ENCODE peak calls at places on chromosomes 7 and 10, in four cellular contexts. J, Z, Q and U are unnamed samples.

GRCh38 chr7:1853619-1854520 is 183.8 kb downstream of the ELFN1 start:
- DNase-seq in J (no peak), Z (peak; percentile 46), Q (no peak), U (no peak)

GRCh38 chr7:108263364-108263951 is 133.3 kb upstream of the LAMB4 start:
- DNase-seq in J (no peak), Z (no peak), Q (no peak), U (no peak)

GRCh38 chr10:123044391-123044790 is 35.6 kb downstream of the ACADSB start:
- DNase-seq in J (no peak), Z (no peak), Q (no peak), U (peak; percentile 13)

GRCh38 chr7:143495806-143496672 is 18.4 kb downstream of the TAS2R41 start:
- DNase-seq in J (no peak), Z (no peak), Q (no peak), U (no peak)

GRCh38 chr10:31804416-31804815 is 124.2 kb downstream of the ARHGAP12 start:
- DNase-seq in J (no peak), Z (no peak), Q (no peak), U (no peak)

GRCh38 chr7:32163141-32163806 is 93.1 kb upstream of the PDE1C start:
- DNase-seq in J (no peak), Z (peak; percentile 63), Q (no peak), U (peak; percentile 68)

GRCh38 chr10:85786401-85786899 is 580.1 kb downstream of the GRID1 start:
- DNase-seq in J (peak; percentile 17), Z (peak; percentile 83), Q (no peak), U (peak; percentile 72)

GRCh38 chr10:47419421-47419820 is 35.3 kb upstream of the ZNF488 start:
- DNase-seq in J (no peak), Z (no peak), Q (no peak), U (no peak)

GRCh38 chr10:63133787-63134557 is 844 bp downstream of the NRBF2 start:
- DNase-seq in J (peak; percentile 71), Z (no peak), Q (no peak), U (peak; percentile 58)

GRCh38 chr7:23105086-23105643 is 420 bp upstream of the KLHL7 start:
- DNase-seq in J (peak; percentile 28), Z (no peak), Q (no peak), U (no peak)

GRCh38 chr7:25073451-25073850 is 51.6 kb downstream of the CYCS start:
- DNase-seq in J (peak; percentile 7), Z (no peak), Q (no peak), U (no peak)

GRCh38 chr10:10093035-10093434 is 924.6 kb upstream of the CELF2 start:
- DNase-seq in J (no peak), Z (no peak), Q (no peak), U (no peak)

GRCh38 chr10:89563861-89564478 is 28.6 kb upstream of the SLC16A12 start:
- DNase-seq in J (peak; percentile 57), Z (no peak), Q (no peak), U (peak; percentile 48)

GRCh38 chr10:102310356-102311024 is 65.2 kb downstream of the GBF1 start:
- DNase-seq in J (no peak), Z (no peak), Q (no peak), U (peak; percentile 60)

GRCh38 chr10:98411768-98412167 is 3.2 kb downstream of the PYROXD2 start:
- DNase-seq in J (no peak), Z (no peak), Q (no peak), U (no peak)

GRCh38 chr7:43461349-43462024 is 121.4 kb upstream of the STK17A start:
- DNase-seq in J (no peak), Z (no peak), Q (no peak), U (no peak)